ENCODE peak calls at places on chromosome 14, in eight cellular contexts. P, R, J, A, Y, Z, E and Q are unnamed samples.

GRCh38 chr14:88473791-88474190 is 81.0 kb downstream of the PTPN21 start:
- DNase-seq in P (no peak), R (no peak), J (no peak), A (no peak), Y (no peak), Z (peak), E (no peak), Q (no peak)

GRCh38 chr14:31173120-31173837 is 34.3 kb downstream of the HECTD1 start:
- DNase-seq in P (no peak), R (no peak), J (no peak), A (no peak), Y (no peak), Z (no peak), E (no peak), Q (no peak)

GRCh38 chr14:71688576-71688975 is 243.7 kb upstream of the RGS6 start:
- DNase-seq in P (no peak), R (peak), J (no peak), A (no peak), Y (no peak), Z (no peak), E (no peak), Q (no peak)

GRCh38 chr14:72416892-72417291 is 477.0 kb downstream of the DPF3 start:
- DNase-seq in P (no peak), R (peak), J (no peak), A (no peak), Y (no peak), Z (no peak), E (no peak), Q (no peak)

GRCh38 chr14:49992901-49993335 is 100.0 kb downstream of the ARF6 start:
- DNase-seq in P (no peak), R (peak), J (no peak), A (no peak), Y (no peak), Z (no peak), E (no peak), Q (peak)

GRCh38 chr14:101179691-101180211 is 276.2 kb upstream of the RTL1 start:
- DNase-seq in P (no peak), R (no peak), J (no peak), A (no peak), Y (no peak), Z (no peak), E (no peak), Q (no peak)

GRCh38 chr14:68552597-68552996 is 240.3 kb downstream of the ZFP36L1 start:
- DNase-seq in P (no peak), R (no peak), J (no peak), A (no peak), Y (no peak), Z (no peak), E (no peak), Q (no peak)

GRCh38 chr14:21520718-21521117 is 5.4 kb downstream of the SALL2 start:
- DNase-seq in P (no peak), R (no peak), J (no peak), A (no peak), Y (no peak), Z (no peak), E (no peak), Q (no peak)

GRCh38 chr14:64107438-64107837 is 186.7 kb downstream of the ESR2 start:
- DNase-seq in P (no peak), R (no peak), J (no peak), A (no peak), Y (no peak), Z (no peak), E (no peak), Q (no peak)

GRCh38 chr14:88452231-88452630 is 66.8 kb downstream of the SPATA7 start:
- DNase-seq in P (no peak), R (no peak), J (no peak), A (no peak), Y (no peak), Z (no peak), E (no peak), Q (no peak)

GRCh38 chr14:71582705-71583104 is 349.5 kb upstream of the RGS6 start:
- DNase-seq in P (no peak), R (no peak), J (no peak), A (no peak), Y (no peak), Z (peak), E (no peak), Q (no peak)

GRCh38 chr14:49621114-49621881 is 699 bp downstream of the MGAT2 start:
- DNase-seq in P (peak), R (peak), J (no peak), A (no peak), Y (no peak), Z (peak), E (peak), Q (peak)

GRCh38 chr14:69877492-69877891 is 1.7 kb upstream of the SMOC1 start:
- DNase-seq in P (no peak), R (no peak), J (no peak), A (no peak), Y (no peak), Z (no peak), E (no peak), Q (no peak)

GRCh38 chr14:69739486-69739885 is 27.5 kb upstream of the SRSF5 start:
- DNase-seq in P (no peak), R (peak), J (no peak), A (no peak), Y (no peak), Z (no peak), E (no peak), Q (no peak)

GRCh38 chr14:77459072-77459723 is 1.3 kb downstream of the AHSA1 start:
- DNase-seq in P (no peak), R (peak), J (peak), A (peak), Y (peak), Z (peak), E (peak), Q (peak)

GRCh38 chr14:32650665-32651064 is 288.0 kb upstream of the NPAS3 start:
- DNase-seq in P (no peak), R (peak), J (no peak), A (no peak), Y (no peak), Z (no peak), E (no peak), Q (no peak)

GRCh38 chr14:70882771-70883492 is 24.3 kb upstream of the PCNX1 start:
- DNase-seq in P (no peak), R (peak), J (no peak), A (no peak), Y (no peak), Z (peak), E (no peak), Q (no peak)

GRCh38 chr14:53814371-53814770 is 142.3 kb downstream of the BMP4 start:
- DNase-seq in P (no peak), R (no peak), J (no peak), A (no peak), Y (no peak), Z (no peak), E (no peak), Q (no peak)

GRCh38 chr14:44316647-44317432 is 190.2 kb downstream of the FSCB start:
- DNase-seq in P (no peak), R (peak), J (no peak), A (no peak), Y (no peak), Z (peak), E (no peak), Q (peak)

GRCh38 chr14:75306917-75307699 is 28.5 kb downstream of the FOS start:
- DNase-seq in P (no peak), R (peak), J (no peak), A (no peak), Y (no peak), Z (no peak), E (peak), Q (no peak)

GRCh38 chr14:55221186-55221585 is 29.8 kb upstream of the DLGAP5 start:
- DNase-seq in P (no peak), R (peak), J (no peak), A (no peak), Y (no peak), Z (peak), E (no peak), Q (no peak)

GRCh38 chr14:37501877-37502276 is 93.2 kb downstream of the FOXA1 start:
- DNase-seq in P (no peak), R (no peak), J (no peak), A (no peak), Y (no peak), Z (no peak), E (no peak), Q (no peak)

GRCh38 chr14:25069889-25070288 is 19.9 kb upstream of the STXBP6 start:
- DNase-seq in P (no peak), R (no peak), J (no peak), A (no peak), Y (no peak), Z (no peak), E (no peak), Q (no peak)

GRCh38 chr14:96722751-96723150 is 74.4 kb upstream of the VRK1 start:
- DNase-seq in P (no peak), R (no peak), J (no peak), A (no peak), Y (no peak), Z (no peak), E (no peak), Q (no peak)

GRCh38 chr14:53929871-53930685 is 26.5 kb downstream of the BMP4 start:
- DNase-seq in P (no peak), R (peak), J (no peak), A (no peak), Y (no peak), Z (no peak), E (no peak), Q (peak)

GRCh38 chr14:99601301-99601945 is 2.6 kb downstream of the CCDC85C start:
- DNase-seq in P (peak), R (peak), J (no peak), A (no peak), Y (no peak), Z (peak), E (no peak), Q (no peak)

GRCh38 chr14:58641509-58641908 is 3.7 kb downstream of the DACT1 start:
- DNase-seq in P (no peak), R (peak), J (no peak), A (no peak), Y (no peak), Z (no peak), E (no peak), Q (no peak)

GRCh38 chr14:60276347-60276746 is 27.3 kb downstream of the PPM1A start:
- DNase-seq in P (no peak), R (peak), J (no peak), A (no peak), Y (no peak), Z (no peak), E (no peak), Q (no peak)

GRCh38 chr14:52039124-52039815 is 29.6 kb downstream of the NID2 start:
- DNase-seq in P (no peak), R (no peak), J (no peak), A (no peak), Y (no peak), Z (no peak), E (no peak), Q (no peak)

GRCh38 chr14:24231263-24232120 is 675 bp downstream of the NEDD8 start:
- DNase-seq in P (no peak), R (no peak), J (no peak), A (no peak), Y (no peak), Z (no peak), E (no peak), Q (peak)

GRCh38 chr14:87231336-87232026 is 761.5 kb downstream of the GALC start:
- DNase-seq in P (no peak), R (no peak), J (no peak), A (no peak), Y (no peak), Z (peak), E (no peak), Q (no peak)

GRCh38 chr14:86038401-86038985 is 508.5 kb downstream of the FLRT2 start:
- DNase-seq in P (peak), R (peak), J (peak), A (peak), Y (peak), Z (peak), E (peak), Q (peak)

GRCh38 chr14:23154876-23155587 is 28.4 kb downstream of the SLC7A8 start:
- DNase-seq in P (peak), R (peak), J (peak), A (no peak), Y (no peak), Z (peak), E (no peak), Q (no peak)